ENCODE peak calls at places on chromosome 3, in six cellular contexts. One of them, this sample, is unnamed.

GRCh38 chr3:48655586-48655985 is 7.1 kb downstream of the CELSR3 start:
- DNase-seq in K562: no peak
- DNase-seq in HepG2: no peak
- DNase-seq in GM23338: no peak
- DNase-seq in H1: no peak
- DNase-seq in GM12878: no peak
- DNase-seq in this sample: no peak

GRCh38 chr3:129525341-129525968 is 3.0 kb upstream of the RHO start:
- DNase-seq in K562: no peak
- DNase-seq in HepG2: no peak
- DNase-seq in GM23338: no peak
- DNase-seq in H1: no peak
- DNase-seq in GM12878: no peak
- DNase-seq in this sample: no peak

GRCh38 chr3:143171141-143171651 is 51.6 kb downstream of the CHST2 start:
- DNase-seq in K562: no peak
- DNase-seq in HepG2: no peak
- DNase-seq in GM23338: no peak
- DNase-seq in H1: no peak
- DNase-seq in GM12878: peak; percentile 77
- DNase-seq in this sample: no peak

GRCh38 chr3:124846189-124846588 is 41.0 kb downstream of the ITGB5 start:
- DNase-seq in K562: no peak
- DNase-seq in HepG2: no peak
- DNase-seq in GM23338: no peak
- DNase-seq in H1: no peak
- DNase-seq in GM12878: no peak
- DNase-seq in this sample: no peak

GRCh38 chr3:185353823-185354614 is 8.9 kb upstream of the MAP3K13 start:
- DNase-seq in K562: peak; percentile 87
- DNase-seq in HepG2: peak; percentile 86
- DNase-seq in GM23338: peak; percentile 98
- DNase-seq in H1: peak; percentile 91
- DNase-seq in GM12878: peak; percentile 75
- DNase-seq in this sample: peak; percentile 93

GRCh38 chr3:143775401-143775970 is 72.8 kb downstream of the SLC9A9 start:
- DNase-seq in K562: peak; percentile 43
- DNase-seq in HepG2: peak; percentile 13
- DNase-seq in GM23338: peak; percentile 62
- DNase-seq in H1: no peak
- DNase-seq in GM12878: no peak
- DNase-seq in this sample: no peak

GRCh38 chr3:9250236-9250635 is 790 bp upstream of the SRGAP3 start:
- DNase-seq in K562: no peak
- DNase-seq in HepG2: no peak
- DNase-seq in GM23338: peak; percentile 51
- DNase-seq in H1: no peak
- DNase-seq in GM12878: no peak
- DNase-seq in this sample: no peak

GRCh38 chr3:60759439-60759838 is 491.8 kb downstream of the FHIT start:
- DNase-seq in K562: no peak
- DNase-seq in HepG2: no peak
- DNase-seq in GM23338: no peak
- DNase-seq in H1: no peak
- DNase-seq in GM12878: no peak
- DNase-seq in this sample: no peak

GRCh38 chr3:87088984-87089841 is 98.3 kb upstream of the VGLL3 start:
- DNase-seq in K562: peak; percentile 9
- DNase-seq in HepG2: no peak
- DNase-seq in GM23338: peak; percentile 68
- DNase-seq in H1: no peak
- DNase-seq in GM12878: no peak
- DNase-seq in this sample: peak; percentile 27

GRCh38 chr3:174859109-174859735 is at the start of gene NAALADL2:
- DNase-seq in K562: no peak
- DNase-seq in HepG2: no peak
- DNase-seq in GM23338: no peak
- DNase-seq in H1: no peak
- DNase-seq in GM12878: no peak
- DNase-seq in this sample: no peak

GRCh38 chr3:27501759-27502158 is 17.6 kb upstream of the SLC4A7 start:
- DNase-seq in K562: no peak
- DNase-seq in HepG2: no peak
- DNase-seq in GM23338: no peak
- DNase-seq in H1: no peak
- DNase-seq in GM12878: no peak
- DNase-seq in this sample: no peak

GRCh38 chr3:128075516-128076464 is 23.6 kb downstream of the SEC61A1 start:
- DNase-seq in K562: peak; percentile 90
- DNase-seq in HepG2: no peak
- DNase-seq in GM23338: peak; percentile 89
- DNase-seq in H1: peak; percentile 82
- DNase-seq in GM12878: no peak
- DNase-seq in this sample: peak; percentile 91

GRCh38 chr3:149705416-149705815 is 46.9 kb downstream of the COMMD2 start:
- DNase-seq in K562: no peak
- DNase-seq in HepG2: no peak
- DNase-seq in GM23338: no peak
- DNase-seq in H1: no peak
- DNase-seq in GM12878: no peak
- DNase-seq in this sample: no peak

GRCh38 chr3:197478746-197479668 is 76.8 kb downstream of the BDH1 start:
- DNase-seq in K562: no peak
- DNase-seq in HepG2: no peak
- DNase-seq in GM23338: no peak
- DNase-seq in H1: no peak
- DNase-seq in GM12878: no peak
- DNase-seq in this sample: no peak

GRCh38 chr3:135238201-135238600 is 443.1 kb downstream of the EPHB1 start:
- DNase-seq in K562: no peak
- DNase-seq in HepG2: no peak
- DNase-seq in GM23338: no peak
- DNase-seq in H1: no peak
- DNase-seq in GM12878: no peak
- DNase-seq in this sample: no peak

GRCh38 chr3:72891053-72891855 is 3.4 kb downstream of the GXYLT2 start:
- DNase-seq in K562: peak; percentile 48
- DNase-seq in HepG2: peak; percentile 46
- DNase-seq in GM23338: no peak
- DNase-seq in H1: no peak
- DNase-seq in GM12878: no peak
- DNase-seq in this sample: no peak

GRCh38 chr3:57974796-57975388 is 33.3 kb upstream of the FLNB start:
- DNase-seq in K562: peak; percentile 51
- DNase-seq in HepG2: peak; percentile 96
- DNase-seq in GM23338: peak; percentile 44
- DNase-seq in H1: no peak
- DNase-seq in GM12878: no peak
- DNase-seq in this sample: no peak

GRCh38 chr3:194082596-194083220 is 53.2 kb upstream of the HES1 start:
- DNase-seq in K562: no peak
- DNase-seq in HepG2: no peak
- DNase-seq in GM23338: no peak
- DNase-seq in H1: no peak
- DNase-seq in GM12878: no peak
- DNase-seq in this sample: no peak

GRCh38 chr3:124292329-124292728 is 300.4 kb upstream of the ROPN1 start:
- DNase-seq in K562: no peak
- DNase-seq in HepG2: no peak
- DNase-seq in GM23338: no peak
- DNase-seq in H1: no peak
- DNase-seq in GM12878: no peak
- DNase-seq in this sample: no peak

GRCh38 chr3:150074697-150075416 is 104.2 kb upstream of the PFN2 start:
- DNase-seq in K562: no peak
- DNase-seq in HepG2: no peak
- DNase-seq in GM23338: no peak
- DNase-seq in H1: no peak
- DNase-seq in GM12878: no peak
- DNase-seq in this sample: no peak

GRCh38 chr3:194598771-194599557 is 34.3 kb downstream of the TMEM44 start:
- DNase-seq in K562: no peak
- DNase-seq in HepG2: no peak
- DNase-seq in GM23338: no peak
- DNase-seq in H1: no peak
- DNase-seq in GM12878: no peak
- DNase-seq in this sample: no peak

GRCh38 chr3:152583913-152584312 is 251.0 kb upstream of the P2RY1 start:
- DNase-seq in K562: no peak
- DNase-seq in HepG2: no peak
- DNase-seq in GM23338: no peak
- DNase-seq in H1: no peak
- DNase-seq in GM12878: no peak
- DNase-seq in this sample: no peak

GRCh38 chr3:123586966-123587365 is 2.1 kb upstream of the HACD2 start:
- DNase-seq in K562: no peak
- DNase-seq in HepG2: no peak
- DNase-seq in GM23338: peak; percentile 8
- DNase-seq in H1: no peak
- DNase-seq in GM12878: no peak
- DNase-seq in this sample: no peak

GRCh38 chr3:141929341-141929995 is 53.0 kb downstream of the ATP1B3 start:
- DNase-seq in K562: no peak
- DNase-seq in HepG2: no peak
- DNase-seq in GM23338: no peak
- DNase-seq in H1: no peak
- DNase-seq in GM12878: no peak
- DNase-seq in this sample: no peak

GRCh38 chr3:128551872-128552271 is 58.9 kb upstream of the GATA2 start:
- DNase-seq in K562: no peak
- DNase-seq in HepG2: no peak
- DNase-seq in GM23338: no peak
- DNase-seq in H1: no peak
- DNase-seq in GM12878: no peak
- DNase-seq in this sample: no peak

GRCh38 chr3:134640872-134641470 is 9.9 kb downstream of the KY start:
- DNase-seq in K562: peak; percentile 18
- DNase-seq in HepG2: peak; percentile 26
- DNase-seq in GM23338: peak; percentile 79
- DNase-seq in H1: no peak
- DNase-seq in GM12878: no peak
- DNase-seq in this sample: peak; percentile 57

GRCh38 chr3:161977063-161977462 is 480.5 kb downstream of the OTOL1 start:
- DNase-seq in K562: no peak
- DNase-seq in HepG2: no peak
- DNase-seq in GM23338: no peak
- DNase-seq in H1: no peak
- DNase-seq in GM12878: no peak
- DNase-seq in this sample: no peak

GRCh38 chr3:172511783-172512357 is 11.4 kb downstream of the TNFSF10 start:
- DNase-seq in K562: no peak
- DNase-seq in HepG2: no peak
- DNase-seq in GM23338: no peak
- DNase-seq in H1: no peak
- DNase-seq in GM12878: peak; percentile 42
- DNase-seq in this sample: no peak

GRCh38 chr3:172550347-172550943 is 27.2 kb upstream of the TNFSF10 start:
- DNase-seq in K562: peak; percentile 77
- DNase-seq in HepG2: no peak
- DNase-seq in GM23338: no peak
- DNase-seq in H1: no peak
- DNase-seq in GM12878: no peak
- DNase-seq in this sample: no peak

GRCh38 chr3:40407007-40407406 is 20.0 kb downstream of the ENTPD3 start:
- DNase-seq in K562: no peak
- DNase-seq in HepG2: no peak
- DNase-seq in GM23338: no peak
- DNase-seq in H1: no peak
- DNase-seq in GM12878: no peak
- DNase-seq in this sample: no peak

GRCh38 chr3:57934373-57934772 is 73.8 kb upstream of the FLNB start:
- DNase-seq in K562: no peak
- DNase-seq in HepG2: no peak
- DNase-seq in GM23338: no peak
- DNase-seq in H1: no peak
- DNase-seq in GM12878: no peak
- DNase-seq in this sample: no peak

GRCh38 chr3:126365351-126366274 is 8.4 kb upstream of the KLF15 start:
- DNase-seq in K562: no peak
- DNase-seq in HepG2: no peak
- DNase-seq in GM23338: peak; percentile 41
- DNase-seq in H1: no peak
- DNase-seq in GM12878: no peak
- DNase-seq in this sample: peak; percentile 30

GRCh38 chr3:177419904-177420601 is 222.8 kb upstream of the TBL1XR1 start:
- DNase-seq in K562: no peak
- DNase-seq in HepG2: no peak
- DNase-seq in GM23338: no peak
- DNase-seq in H1: no peak
- DNase-seq in GM12878: no peak
- DNase-seq in this sample: no peak

GRCh38 chr3:111774622-111775021 is 84.4 kb upstream of the PHLDB2 start:
- DNase-seq in K562: no peak
- DNase-seq in HepG2: no peak
- DNase-seq in GM23338: no peak
- DNase-seq in H1: no peak
- DNase-seq in GM12878: no peak
- DNase-seq in this sample: no peak
- TF ChIP-seq CREB1 in K562: no peak
- TF ChIP-seq CREB1 in HepG2: no peak
- TF ChIP-seq CREB1 in GM23338: no peak
- TF ChIP-seq CREB1 in H1: no peak
- TF ChIP-seq CREB1 in GM12878: no peak
- TF ChIP-seq CREB1 in this sample: no peak

GRCh38 chr3:51873253-51873766 is 2.1 kb downstream of the IQCF5 start:
- DNase-seq in K562: no peak
- DNase-seq in HepG2: no peak
- DNase-seq in GM23338: no peak
- DNase-seq in H1: no peak
- DNase-seq in GM12878: no peak
- DNase-seq in this sample: no peak
- TF ChIP-seq CREB1 in K562: no peak
- TF ChIP-seq CREB1 in HepG2: no peak
- TF ChIP-seq CREB1 in GM23338: no peak
- TF ChIP-seq CREB1 in H1: no peak
- TF ChIP-seq CREB1 in GM12878: no peak
- TF ChIP-seq CREB1 in this sample: no peak

DNA sequence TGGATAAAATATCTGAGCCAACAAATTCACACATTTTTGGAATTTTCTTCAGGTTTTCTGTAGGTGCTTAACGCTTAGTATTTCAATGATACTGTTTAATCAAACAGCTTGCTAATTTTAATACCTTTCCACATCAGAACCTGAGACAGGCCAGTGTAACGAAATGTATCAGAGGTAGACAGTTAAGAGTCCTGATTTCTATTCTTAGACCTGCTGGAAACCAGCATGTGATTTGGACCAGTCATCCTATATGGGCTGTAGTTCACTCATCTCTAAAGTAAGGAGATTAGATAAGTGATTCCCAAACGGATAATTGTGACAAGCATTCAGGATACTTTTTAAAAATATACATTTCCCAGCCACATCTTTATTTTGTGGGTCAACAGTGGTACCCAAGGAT is 18.4 kb downstream of the ARL6IP5 start:
- DNase-seq in K562: no peak
- DNase-seq in HepG2: no peak
- DNase-seq in GM23338: no peak
- DNase-seq in H1: no peak
- DNase-seq in GM12878: no peak
- DNase-seq in this sample: no peak
- TF ChIP-seq CREB1 in K562: no peak
- TF ChIP-seq CREB1 in HepG2: no peak
- TF ChIP-seq CREB1 in GM23338: no peak
- TF ChIP-seq CREB1 in H1: no peak
- TF ChIP-seq CREB1 in GM12878: no peak
- TF ChIP-seq CREB1 in this sample: no peak

GRCh38 chr3:186440850-186441249 is 78.8 kb upstream of the DGKG start:
- DNase-seq in K562: no peak
- DNase-seq in HepG2: no peak
- DNase-seq in GM23338: no peak
- DNase-seq in H1: no peak
- DNase-seq in GM12878: no peak
- DNase-seq in this sample: no peak
- TF ChIP-seq CREB1 in K562: no peak
- TF ChIP-seq CREB1 in HepG2: no peak
- TF ChIP-seq CREB1 in GM23338: no peak
- TF ChIP-seq CREB1 in H1: no peak
- TF ChIP-seq CREB1 in GM12878: no peak
- TF ChIP-seq CREB1 in this sample: no peak

This sample was measured in WTC11.